ENCODE peak calls at places on chromosomes 12 and 14, in seven cellular contexts. X is ovary, E is T-helper 17 cell, Y is astrocyte of the spinal cord, R is HCEC 1CT, M is lower leg skin, J is iPS-NIHi11. T is an unnamed sample.

GRCh38 chr14:64641760-64642159 is 62.5 kb upstream of the PLEKHG3 start:
- DNase-seq in X (no peak), E (no peak), Y (no peak), R (no peak), M (no peak), J (no peak), T (no peak)

GRCh38 chr12:25950329-25951115 is 8.0 kb upstream of the RASSF8 start:
- DNase-seq in X (no peak), E (no peak), Y (no peak), R (no peak), M (no peak), J (no peak), T (no peak)

GRCh38 chr14:74290415-74290814 is 12.3 kb downstream of the ABCD4 start:
- DNase-seq in X (no peak), E (no peak), Y (peak), R (no peak), M (no peak), J (peak), T (no peak)

GRCh38 chr14:52873694-52874093 is 77.2 kb downstream of the FERMT2 start:
- DNase-seq in X (no peak), E (no peak), Y (peak), R (peak), M (peak), J (no peak), T (no peak)

GRCh38 chr14:63203618-63204406 is 431 bp upstream of the RHOJ start:
- DNase-seq in X (peak), E (no peak), Y (peak), R (peak), M (peak), J (peak), T (no peak)

GRCh38 chr12:119668315-119668651 is 350 bp downstream of the PRKAB1 start:
- DNase-seq in X (no peak), E (no peak), Y (no peak), R (no peak), M (no peak), J (no peak), T (no peak)

GRCh38 chr14:59331217-59331616 is 134.0 kb downstream of the GPR135 start:
- DNase-seq in X (no peak), E (no peak), Y (no peak), R (no peak), M (no peak), J (no peak), T (no peak)

GRCh38 chr14:74545386-74545785 is 51.8 kb downstream of the ISCA2 start:
- DNase-seq in X (no peak), E (no peak), Y (no peak), R (no peak), M (no peak), J (no peak), T (no peak)